ENCODE peak calls at places on chromosomes 3 and 15, in ten cellular contexts. O, J, D, M, L, I, B, V, K and C are unnamed samples.
A peak's percentile ranks its signal among the peaks of the same experiment; 100 is the strongest.

GRCh38 chr15:90031231-90031791 is 30.2 kb downstream of the ZNF710 start:
- DNase-seq in D (peak; percentile 56), M (peak; percentile 28), B (no peak), K (peak; percentile 60), J (no peak), L (peak; percentile 50), O (peak; percentile 59), I (no peak), V (no peak), C (peak; percentile 52)

GRCh38 chr15:42057744-42058646 is 36.4 kb downstream of the PLA2G4D start:
- DNase-seq in D (no peak), B (no peak), L (no peak), I (no peak), O (no peak), V (no peak), J (no peak), K (no peak), M (no peak), C (peak; percentile 53)

GRCh38 chr3:48832691-48833090 is 15.0 kb downstream of the PRKAR2A start:
- DNase-seq in M (no peak), J (no peak), K (no peak), D (no peak), V (no peak), I (no peak), L (no peak), B (no peak), O (no peak), C (no peak)

GRCh38 chr3:12598890-12599289 is 42.0 kb downstream of the MKRN2 start:
- DNase-seq in O (no peak), B (no peak), V (no peak), I (no peak), D (no peak), K (no peak), J (no peak), M (no peak), L (no peak), C (no peak)

GRCh38 chr15:91516866-91517265 is 336.6 kb upstream of the SLCO3A1 start:
- DNase-seq in O (no peak), J (no peak), I (no peak), K (no peak), B (no peak), D (no peak), M (no peak), L (no peak), V (no peak), C (no peak)

GRCh38 chr3:192130534-192131132 is 596.7 kb downstream of the FGF12 start:
- DNase-seq in O (peak; percentile 73), B (no peak), D (peak; percentile 76), L (peak; percentile 65), V (no peak), K (no peak), I (no peak), J (peak; percentile 44), M (no peak), C (no peak)

GRCh38 chr15:79365765-79366164 is 54.9 kb downstream of the TMED3 start:
- DNase-seq in L (no peak), O (no peak), M (no peak), D (no peak), B (no peak), I (no peak), J (no peak), K (no peak), V (no peak), C (no peak)

GRCh38 chr3:143352031-143352623 is 232.6 kb downstream of the CHST2 start:
- DNase-seq in O (no peak), V (no peak), M (no peak), L (no peak), B (no peak), K (no peak), I (no peak), D (no peak), J (no peak), C (no peak)

GRCh38 chr3:87088984-87089841 is 98.3 kb upstream of the VGLL3 start:
- DNase-seq in V (no peak), I (peak; percentile 50), D (no peak), L (peak; percentile 87), M (peak; percentile 91), B (no peak), O (peak; percentile 81), K (peak; percentile 88), J (no peak), C (peak; percentile 50)

GRCh38 chr3:72042397-72043211 is 257.7 kb upstream of the PROK2 start:
- DNase-seq in M (peak; percentile 52), D (no peak), B (no peak), V (no peak), K (peak; percentile 80), I (peak; percentile 74), L (no peak), J (no peak), O (no peak), C (no peak)

GRCh38 chr15:67050062-67050461 is 15.3 kb upstream of the SMAD3 start:
- DNase-seq in O (no peak), K (peak; percentile 77), D (peak; percentile 28), I (no peak), B (no peak), V (no peak), J (no peak), L (no peak), M (no peak), C (no peak)

GRCh38 chr15:34038404-34039179 is 412 bp downstream of the AVEN start:
- DNase-seq in B (peak; percentile 71), O (peak; percentile 84), J (peak; percentile 66), L (peak; percentile 84), M (peak; percentile 80), V (peak; percentile 71), I (no peak), D (peak; percentile 74), K (peak; percentile 86), C (no peak)

GRCh38 chr15:77857419-77857818 is 220.1 kb downstream of the TBC1D2B start:
- DNase-seq in O (no peak), D (no peak), K (no peak), V (no peak), B (no peak), M (no peak), J (no peak), L (peak; percentile 56), I (no peak), C (no peak)

GRCh38 chr3:22386107-22386506 is 635.1 kb upstream of the ZNF385D start:
- DNase-seq in I (no peak), L (no peak), V (no peak), M (no peak), O (no peak), D (no peak), K (no peak), B (no peak), J (no peak), C (no peak)

GRCh38 chr15:45665261-45665660 is 30.4 kb downstream of the SQOR start:
- DNase-seq in B (no peak), D (no peak), L (no peak), M (no peak), V (no peak), O (no peak), K (no peak), J (no peak), I (no peak), C (no peak)

GRCh38 chr15:68565701-68566100 is 13.1 kb upstream of the CORO2B start:
- DNase-seq in D (no peak), V (no peak), O (no peak), I (no peak), L (no peak), J (no peak), B (no peak), K (no peak), M (no peak), C (peak; percentile 18)

GRCh38 chr3:174358252-174358651 is 500.9 kb upstream of the NAALADL2 start:
- DNase-seq in O (no peak), I (no peak), D (no peak), B (no peak), L (no peak), K (no peak), M (no peak), J (no peak), V (no peak), C (no peak)

GRCh38 chr3:14403636-14404395 is 1.4 kb downstream of the SLC6A6 start:
- DNase-seq in L (peak; percentile 86), V (no peak), M (no peak), K (peak; percentile 79), I (no peak), D (no peak), J (no peak), O (peak; percentile 44), B (no peak), C (peak; percentile 69)

GRCh38 chr15:75203908-75204263 is 2.2 kb downstream of the C15orf39 start:
- DNase-seq in K (no peak), M (no peak), D (no peak), B (no peak), J (no peak), O (no peak), I (no peak), V (no peak), L (no peak), C (no peak)

GRCh38 chr3:38297947-38298711 is 16.0 kb downstream of the SLC22A14 start:
- DNase-seq in M (peak; percentile 4), I (no peak), K (no peak), D (peak; percentile 40), O (peak; percentile 4), J (peak; percentile 11), L (no peak), V (no peak), B (no peak), C (no peak)

GRCh38 chr15:63514533-63514943 is 10.1 kb downstream of the USP3 start:
- DNase-seq in B (no peak), J (no peak), V (no peak), O (no peak), K (no peak), D (no peak), M (peak; percentile 74), I (no peak), L (no peak), C (peak; percentile 65)

GRCh38 chr15:60137711-60138396 is 133.7 kb downstream of the FOXB1 start:
- DNase-seq in V (no peak), B (no peak), O (no peak), J (no peak), I (no peak), D (peak; percentile 50), M (peak; percentile 46), K (no peak), L (no peak), C (no peak)

GRCh38 chr15:63970723-63971426 is 75.4 kb downstream of the DAPK2 start:
- DNase-seq in M (no peak), I (no peak), V (no peak), D (no peak), L (no peak), K (no peak), B (no peak), J (no peak), O (no peak), C (no peak)

GRCh38 chr3:197017003-197017402 is 12.6 kb downstream of the MELTF start:
- DNase-seq in J (no peak), L (no peak), O (no peak), V (no peak), D (no peak), I (no peak), B (no peak), M (no peak), K (no peak), C (peak; percentile 33)

GRCh38 chr3:47406762-47407149 is 25.9 kb downstream of the PTPN23 start:
- DNase-seq in M (no peak), V (no peak), D (no peak), O (no peak), B (no peak), J (no peak), L (no peak), K (no peak), I (no peak), C (no peak)

GRCh38 chr3:114584734-114585371 is 291.0 kb downstream of the TIGIT start:
- DNase-seq in B (no peak), J (no peak), M (no peak), K (no peak), V (no peak), D (peak; percentile 18), L (no peak), I (no peak), O (peak; percentile 37), C (no peak)

GRCh38 chr3:150365132-150365604 is 42.9 kb upstream of the TSC22D2 start:
- DNase-seq in D (peak; percentile 91), V (no peak), L (no peak), O (no peak), M (peak; percentile 55), K (no peak), I (no peak), B (no peak), J (no peak), C (no peak)

GRCh38 chr3:134364061-134364935 is 9.9 kb downstream of the AMOTL2 start:
- DNase-seq in D (peak; percentile 43), J (peak; percentile 69), O (peak; percentile 99), V (peak; percentile 20), K (peak; percentile 98), M (peak; percentile 97), L (peak; percentile 99), I (peak; percentile 95), B (no peak), C (no peak)